ENCODE peak calls at places on chromosomes 11 and 22, in four cellular contexts. One of them, this sample, is unnamed.

GRCh38 chr11:69240332-69241074 is 53.5 kb upstream of the MYEOV start:
- DNase-seq in mesothelial cell of epicardium: no peak
- DNase-seq in HCT116: peak
- DNase-seq in body of pancreas: no peak
- DNase-seq in this sample: no peak

GRCh38 chr11:102470257-102470656 is 17.7 kb upstream of the TMEM123 start:
- DNase-seq in mesothelial cell of epicardium: no peak
- DNase-seq in body of pancreas: no peak
- DNase-seq in HCT116: no peak
- DNase-seq in this sample: no peak

GRCh38 chr11:75762885-75763284 is 5.7 kb upstream of the DGAT2 start:
- DNase-seq in mesothelial cell of epicardium: no peak
- DNase-seq in body of pancreas: no peak
- DNase-seq in HCT116: no peak
- DNase-seq in this sample: no peak

GRCh38 chr22:26952004-26952403 is 294.6 kb downstream of the MIAT start:
- DNase-seq in body of pancreas: no peak
- DNase-seq in mesothelial cell of epicardium: no peak
- DNase-seq in HCT116: no peak
- DNase-seq in this sample: no peak

GRCh38 chr11:1705121-1706052 is 8.4 kb downstream of the KRTAP5-6 start:
- DNase-seq in mesothelial cell of epicardium: no peak
- DNase-seq in body of pancreas: no peak
- DNase-seq in HCT116: no peak
- DNase-seq in this sample: no peak

GRCh38 chr11:1382831-1383607 is 6.7 kb upstream of the BRSK2 start:
- DNase-seq in mesothelial cell of epicardium: no peak
- DNase-seq in body of pancreas: peak
- DNase-seq in HCT116: peak
- DNase-seq in this sample: peak

GRCh38 chr11:1307998-1308744 is 1.3 kb downstream of the TOLLIP start:
- DNase-seq in body of pancreas: peak
- DNase-seq in mesothelial cell of epicardium: no peak
- DNase-seq in HCT116: no peak
- DNase-seq in this sample: no peak

GRCh38 chr11:206002-206384 is 1.2 kb downstream of the BET1L start:
- DNase-seq in body of pancreas: no peak
- DNase-seq in HCT116: no peak
- DNase-seq in mesothelial cell of epicardium: no peak
- DNase-seq in this sample: no peak

GRCh38 chr11:126337472-126338241 is 17.8 kb upstream of the ST3GAL4 start:
- DNase-seq in HCT116: no peak
- DNase-seq in body of pancreas: no peak
- DNase-seq in mesothelial cell of epicardium: no peak
- DNase-seq in this sample: no peak

GRCh38 chr11:8328848-8329330 is 65.2 kb upstream of the LMO1 start:
- DNase-seq in mesothelial cell of epicardium: no peak
- DNase-seq in body of pancreas: peak
- DNase-seq in HCT116: peak
- DNase-seq in this sample: peak

GRCh38 chr11:32312865-32313403 is 122.4 kb downstream of the WT1 start:
- DNase-seq in body of pancreas: peak
- DNase-seq in HCT116: peak
- DNase-seq in mesothelial cell of epicardium: no peak
- DNase-seq in this sample: no peak

GRCh38 chr11:86873573-86874083 is 73.3 kb downstream of the PRSS23 start:
- DNase-seq in HCT116: no peak
- DNase-seq in body of pancreas: no peak
- DNase-seq in mesothelial cell of epicardium: no peak
- DNase-seq in this sample: no peak

GRCh38 chr11:33723238-33723881 is 12.9 kb downstream of the CD59 start:
- DNase-seq in body of pancreas: no peak
- DNase-seq in HCT116: peak
- DNase-seq in mesothelial cell of epicardium: no peak
- DNase-seq in this sample: no peak

GRCh38 chr11:63944987-63945386 is 6.2 kb downstream of the NAA40 start:
- DNase-seq in body of pancreas: peak
- DNase-seq in mesothelial cell of epicardium: no peak
- DNase-seq in HCT116: no peak
- DNase-seq in this sample: no peak

GRCh38 chr11:3010521-3011275 is 18.6 kb upstream of the NAP1L4 start:
- DNase-seq in mesothelial cell of epicardium: no peak
- DNase-seq in body of pancreas: no peak
- DNase-seq in HCT116: no peak
- DNase-seq in this sample: no peak

GRCh38 chr11:86172894-86173293 is 71.7 kb upstream of the EED start:
- DNase-seq in body of pancreas: no peak
- DNase-seq in HCT116: no peak
- DNase-seq in mesothelial cell of epicardium: no peak
- DNase-seq in this sample: no peak

GRCh38 chr22:22856885-22857606 is 30.6 kb upstream of the IGLL5 start:
- DNase-seq in HCT116: no peak
- DNase-seq in body of pancreas: no peak
- DNase-seq in mesothelial cell of epicardium: no peak
- DNase-seq in this sample: no peak

GRCh38 chr11:6604081-6604626 is 580 bp downstream of the ILK start:
- DNase-seq in body of pancreas: peak
- DNase-seq in HCT116: no peak
- DNase-seq in mesothelial cell of epicardium: no peak
- DNase-seq in this sample: no peak
- TF ChIP-seq CTCF in body of pancreas: no peak
- TF ChIP-seq CTCF in HCT116: no peak
- TF ChIP-seq CTCF in mesothelial cell of epicardium: no peak
- TF ChIP-seq CTCF in this sample: no peak

GRCh38 chr11:71342951-71343827 is 90.8 kb upstream of the SHANK2 start:
- DNase-seq in body of pancreas: peak
- DNase-seq in mesothelial cell of epicardium: no peak
- DNase-seq in HCT116: peak
- DNase-seq in this sample: no peak
- TF ChIP-seq CTCF in body of pancreas: peak
- TF ChIP-seq CTCF in mesothelial cell of epicardium: peak
- TF ChIP-seq CTCF in HCT116: peak
- TF ChIP-seq CTCF in this sample: no peak

GRCh38 chr11:61429691-61430582 is at the start of the genes CPSF7 and SDHAF2:
- DNase-seq in body of pancreas: peak
- DNase-seq in HCT116: peak
- DNase-seq in mesothelial cell of epicardium: peak
- DNase-seq in this sample: peak
- TF ChIP-seq CTCF in body of pancreas: no peak
- TF ChIP-seq CTCF in HCT116: no peak
- TF ChIP-seq CTCF in mesothelial cell of epicardium: no peak
- TF ChIP-seq CTCF in this sample: no peak

GRCh38 chr11:43282607-43283440 is 29.0 kb upstream of the API5 start:
- DNase-seq in body of pancreas: peak
- DNase-seq in mesothelial cell of epicardium: no peak
- DNase-seq in HCT116: peak
- DNase-seq in this sample: peak
- TF ChIP-seq CTCF in body of pancreas: peak
- TF ChIP-seq CTCF in mesothelial cell of epicardium: peak
- TF ChIP-seq CTCF in HCT116: peak
- TF ChIP-seq CTCF in this sample: no peak

DNA sequence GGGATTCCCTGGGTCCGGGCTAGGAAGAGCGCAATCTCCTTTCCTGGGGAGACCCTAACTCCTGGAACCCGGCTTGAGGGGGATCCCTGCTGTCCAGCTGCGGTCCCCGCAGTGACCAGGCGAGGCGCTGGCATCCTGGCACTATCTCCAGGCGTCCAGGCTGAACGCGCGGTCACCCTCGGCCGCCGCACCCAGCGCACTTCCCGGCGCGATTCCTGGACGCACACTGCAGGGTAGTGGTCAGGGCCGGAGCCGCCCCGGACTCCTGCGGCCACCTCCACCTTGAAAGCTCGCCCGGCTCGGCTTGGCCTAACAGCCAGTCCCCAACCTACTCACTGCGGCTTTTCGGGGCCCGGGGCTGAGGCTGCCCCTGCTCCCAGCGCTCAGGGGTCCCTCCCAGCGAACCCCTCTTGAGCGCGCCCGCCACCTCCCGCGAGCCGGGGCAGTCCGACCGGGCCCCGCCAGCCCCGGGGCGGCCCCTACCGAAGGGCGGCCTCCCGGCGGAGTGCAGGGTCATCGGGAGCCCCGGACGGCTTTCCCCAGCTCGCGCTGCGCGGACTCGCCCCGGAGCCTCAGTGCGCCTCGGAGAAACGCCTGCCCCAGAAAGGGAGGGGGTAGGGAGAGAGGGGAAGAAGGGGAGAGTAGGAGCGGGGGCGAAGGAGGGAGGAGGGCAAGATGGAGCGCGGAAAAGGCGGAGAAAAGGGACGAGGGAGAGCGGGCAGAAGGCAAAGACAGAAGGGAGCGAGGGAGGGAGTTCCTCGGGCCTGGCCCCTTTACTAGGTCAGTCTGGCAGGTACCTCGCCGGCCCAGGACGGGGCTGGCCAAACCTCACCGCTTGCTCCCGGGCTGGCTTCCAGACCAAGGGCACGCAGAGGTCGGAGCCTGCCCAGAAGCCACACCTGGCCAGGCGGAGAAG is 1.0 kb downstream of the POU2AF3 start:
- DNase-seq in mesothelial cell of epicardium: no peak
- DNase-seq in body of pancreas: peak
- DNase-seq in HCT116: no peak
- DNase-seq in this sample: no peak
- TF ChIP-seq CTCF in mesothelial cell of epicardium: peak
- TF ChIP-seq CTCF in body of pancreas: peak
- TF ChIP-seq CTCF in HCT116: no peak
- TF ChIP-seq CTCF in this sample: no peak

This sample was measured in omental fat pad.